ENCODE peak calls at places on chromosomes 1 and 21, in ten cellular contexts. D is prostate gland, O is adrenal gland, G is spleen, H is uterus, M is heart left ventricle, E is breast epithelium, X is IMR-90, F is tibial nerve, Y is esophagus squamous epithelium. Z is an unnamed sample. For H3K36me3, the result is how much of the 10 kb centered on the place peaks cover.

GRCh38 chr1:46558141-46558963 is 6.9 kb upstream of the KNCN start:
- DNase-seq in D (no peak), O (no peak), G (peak), H (no peak), M (no peak), E (no peak), X (no peak), F (no peak), Y (no peak), Z (no peak)

GRCh38 chr1:109369167-109369746 is 28.5 kb downstream of the SORT1 start:
- DNase-seq in D (no peak), O (no peak), G (no peak), H (no peak), M (no peak), E (no peak), X (peak), F (peak), Y (no peak), Z (no peak)

GRCh38 chr1:10898921-10899320 is 102.5 kb upstream of the CASZ1 start:
- DNase-seq in D (no peak), O (no peak), G (no peak), H (no peak), M (no peak), E (no peak), X (no peak), F (no peak), Y (no peak), Z (no peak)

GRCh38 chr1:218494449-218494852 is 149.3 kb downstream of the TGFB2 start:
- DNase-seq in D (no peak), O (no peak), G (no peak), H (no peak), M (no peak), E (peak), X (no peak), F (no peak), Y (no peak), Z (no peak)

GRCh38 chr1:44571712-44572571 is 102.3 kb downstream of the TMEM53 start:
- DNase-seq in D (no peak), O (no peak), G (no peak), H (no peak), M (no peak), E (no peak), X (no peak), F (no peak), Y (no peak), Z (no peak)

GRCh38 chr1:192763756-192764155 is 45.1 kb upstream of the RGS2 start:
- DNase-seq in D (no peak), O (no peak), G (no peak), H (no peak), M (no peak), E (no peak), X (peak), F (no peak), Y (no peak), Z (no peak)

GRCh38 chr1:20153000-20153418 is 13.9 kb downstream of the PLA2G2F start:
- DNase-seq in D (no peak), O (peak), G (no peak), H (no peak), M (no peak), E (peak), X (no peak), F (peak), Y (no peak), Z (peak)

GRCh38 chr1:38741341-38741740 is 118.2 kb downstream of the RRAGC start:
- DNase-seq in D (no peak), O (peak), G (no peak), H (no peak), M (no peak), E (no peak), X (no peak), F (no peak), Y (no peak), Z (no peak)

GRCh38 chr1:206933333-206933945 is 11.7 kb upstream of the FCMR start:
- DNase-seq in D (no peak), O (peak), G (peak), H (no peak), M (peak), E (no peak), X (no peak), F (no peak), Y (no peak), Z (no peak)

GRCh38 chr1:198465201-198466144 is 75.0 kb downstream of the ATP6V1G3 start:
- DNase-seq in D (no peak), O (no peak), G (no peak), H (no peak), M (no peak), E (no peak), X (peak), F (no peak), Y (no peak), Z (no peak)

GRCh38 chr1:39657402-39657801 is 14.5 kb downstream of the NT5C1A start:
- DNase-seq in D (no peak), O (no peak), G (no peak), H (no peak), M (no peak), E (no peak), X (peak), F (no peak), Y (no peak), Z (no peak)

GRCh38 chr1:84037758-84038611 is 39.1 kb upstream of the TTLL7 start:
- DNase-seq in D (no peak), O (no peak), G (no peak), H (no peak), M (no peak), E (no peak), X (no peak), F (no peak), Y (no peak), Z (no peak)

GRCh38 chr1:64042331-64043100 is 160.9 kb upstream of the UBE2U start:
- DNase-seq in D (peak), O (no peak), G (no peak), H (peak), M (peak), E (no peak), X (peak), F (peak), Y (no peak), Z (peak)

GRCh38 chr1:35031103-35031452 is 667 bp downstream of the ZMYM6 start:
- DNase-seq in D (peak), O (peak), G (peak), H (peak), M (peak), E (no peak), X (peak), F (no peak), Y (no peak), Z (no peak)

GRCh38 chr21:39763282-39763970 is 18.4 kb downstream of the IGSF5 start:
- DNase-seq in D (no peak), O (no peak), G (no peak), H (no peak), M (no peak), E (peak), X (no peak), F (no peak), Y (no peak), Z (no peak)

GRCh38 chr1:2941907-2942306 is 79.4 kb upstream of the ACTRT2 start:
- DNase-seq in D (no peak), O (no peak), G (peak), H (no peak), M (no peak), E (no peak), X (no peak), F (no peak), Y (no peak), Z (no peak)

GRCh38 chr1:206766251-206766856 is 4.2 kb upstream of the IL19 start:
- DNase-seq in D (peak), O (peak), G (peak), H (no peak), M (no peak), E (no peak), X (peak), F (peak), Y (no peak), Z (peak)

GRCh38 chr21:41668686-41669532 is 97.9 kb downstream of the RIPK4 start:
- DNase-seq in D (no peak), O (no peak), G (peak), H (no peak), M (no peak), E (no peak), X (no peak), F (no peak), Y (no peak), Z (peak)

GRCh38 chr21:36916718-36917117 is 49.8 kb downstream of the HLCS start:
- DNase-seq in D (no peak), O (no peak), G (no peak), H (no peak), M (no peak), E (no peak), X (no peak), F (no peak), Y (no peak), Z (no peak)

GRCh38 chr1:101846820-101847219 is 149.9 kb downstream of the OLFM3 start:
- DNase-seq in D (no peak), O (no peak), G (no peak), H (no peak), M (no peak), E (no peak), X (no peak), F (no peak), Y (no peak), Z (no peak)

GRCh38 chr1:197884173-197884572 is 18.3 kb upstream of the C1orf53 start:
- DNase-seq in D (no peak), O (no peak), G (no peak), H (no peak), M (no peak), E (no peak), X (no peak), F (no peak), Y (no peak), Z (no peak)

GRCh38 chr1:156691665-156692408 is 13.5 kb downstream of the CRABP2 start:
- DNase-seq in D (no peak), O (no peak), G (no peak), H (no peak), M (no peak), E (no peak), X (peak), F (no peak), Y (no peak), Z (no peak)

GRCh38 chr1:41983451-41983850 is 64.7 kb upstream of the HIVEP3 start:
- DNase-seq in D (no peak), O (no peak), G (no peak), H (no peak), M (no peak), E (no peak), X (no peak), F (no peak), Y (no peak), Z (no peak)

GRCh38 chr1:87048237-87048636 is 133.8 kb downstream of the HS2ST1 start:
- DNase-seq in D (no peak), O (no peak), G (no peak), H (no peak), M (no peak), E (no peak), X (no peak), F (no peak), Y (no peak), Z (no peak)

GRCh38 chr21:24123785-24124184 is 1483.5 kb downstream of the MRPL39 start:
- DNase-seq in D (no peak), O (no peak), G (no peak), H (no peak), M (no peak), E (no peak), X (peak), F (no peak), Y (no peak), Z (no peak)

GRCh38 chr1:159869173-159869572 is 6.7 kb upstream of the VSIG8 start:
- DNase-seq in D (no peak), O (peak), G (no peak), H (no peak), M (no peak), E (no peak), X (peak), F (no peak), Y (no peak), Z (no peak)

GRCh38 chr1:8358241-8358896 is 40.5 kb downstream of the SLC45A1 start:
- DNase-seq in D (no peak), O (no peak), G (no peak), H (peak), M (no peak), E (no peak), X (no peak), F (no peak), Y (no peak), Z (no peak)

GRCh38 chr1:91768786-91769697 is 116.9 kb downstream of the TGFBR3 start:
- DNase-seq in D (no peak), O (no peak), G (no peak), H (no peak), M (no peak), E (no peak), X (peak), F (no peak), Y (no peak), Z (no peak)

GRCh38 chr1:7580923-7581753 is 190.0 kb upstream of the VAMP3 start:
- DNase-seq in D (no peak), O (no peak), G (peak), H (no peak), M (peak), E (no peak), X (no peak), F (no peak), Y (no peak), Z (peak)

GRCh38 chr1:155128755-155129473 is 1.2 kb downstream of the EFNA1 start:
- DNase-seq in D (peak), O (peak), G (peak), H (no peak), M (peak), E (peak), X (no peak), F (no peak), Y (no peak), Z (no peak)
- TF ChIP-seq POLR2A in D (peak), O (peak), G (no peak), H (peak), M (no peak), E (peak), X (no peak), F (no peak), Y (no peak), Z (no peak)

GRCh38 chr1:118827207-118827606 is 160.9 kb downstream of the TBX15 start:
- DNase-seq in D (no peak), O (no peak), G (no peak), H (no peak), M (no peak), E (no peak), X (no peak), F (no peak), Y (no peak), Z (no peak)

GRCh38 chr1:118825619-118826018 is 162.5 kb downstream of the TBX15 start:
- DNase-seq in D (no peak), O (no peak), G (no peak), H (no peak), M (no peak), E (no peak), X (no peak), F (no peak), Y (no peak), Z (no peak)

GRCh38 chr1:118821801-118822200 is 166.3 kb downstream of the TBX15 start:
- DNase-seq in D (no peak), O (no peak), G (no peak), H (no peak), M (no peak), E (no peak), X (no peak), F (peak), Y (no peak), Z (no peak)

GRCh38 chr1:118826669-118827068 is 161.5 kb downstream of the TBX15 start:
- DNase-seq in D (no peak), O (no peak), G (no peak), H (no peak), M (no peak), E (no peak), X (no peak), F (no peak), Y (no peak), Z (no peak)
- H3K36me3 ChIP-seq in D (under half), O (under half), G (under half), H (under half), M (under half), E (under half), X (under half), F (under half), Y (under half), Z (under half)

GRCh38 chr1:174971902-174972301 is 27.8 kb upstream of the CACYBP start:
- DNase-seq in D (no peak), O (no peak), G (no peak), H (no peak), M (no peak), E (no peak), X (no peak), F (no peak), Y (no peak), Z (no peak)
- H3K27ac ChIP-seq in D (no peak), O (no peak), G (peak), H (no peak), M (no peak), E (peak), X (no peak), F (peak), Y (peak), Z (peak)

GRCh38 chr1:1755426-1755825 is 22.8 kb downstream of the NADK start:
- DNase-seq in D (no peak), O (no peak), G (peak), H (no peak), M (no peak), E (no peak), X (no peak), F (no peak), Y (no peak), Z (no peak)

GRCh38 chr1:1754051-1754815 is 24.0 kb downstream of the NADK start:
- DNase-seq in D (no peak), O (no peak), G (peak), H (no peak), M (no peak), E (no peak), X (no peak), F (no peak), Y (no peak), Z (no peak)

GRCh38 chr1:1752190-1752589 is 26.1 kb downstream of the NADK start:
- DNase-seq in D (no peak), O (no peak), G (peak), H (no peak), M (no peak), E (no peak), X (no peak), F (no peak), Y (no peak), Z (no peak)

GRCh38 chr1:1753607-1754005 is 24.7 kb downstream of the NADK start:
- DNase-seq in D (no peak), O (no peak), G (peak), H (no peak), M (no peak), E (no peak), X (no peak), F (no peak), Y (no peak), Z (no peak)

GRCh38 chr1:1752671-1753606 is 25.3 kb downstream of the NADK start:
- DNase-seq in D (no peak), O (no peak), G (peak), H (no peak), M (no peak), E (no peak), X (no peak), F (no peak), Y (no peak), Z (no peak)
- TF ChIP-seq POLR2A in D (no peak), O (no peak), G (no peak), H (no peak), M (no peak), E (no peak), X (no peak), F (no peak), Y (no peak), Z (no peak)

DNA sequence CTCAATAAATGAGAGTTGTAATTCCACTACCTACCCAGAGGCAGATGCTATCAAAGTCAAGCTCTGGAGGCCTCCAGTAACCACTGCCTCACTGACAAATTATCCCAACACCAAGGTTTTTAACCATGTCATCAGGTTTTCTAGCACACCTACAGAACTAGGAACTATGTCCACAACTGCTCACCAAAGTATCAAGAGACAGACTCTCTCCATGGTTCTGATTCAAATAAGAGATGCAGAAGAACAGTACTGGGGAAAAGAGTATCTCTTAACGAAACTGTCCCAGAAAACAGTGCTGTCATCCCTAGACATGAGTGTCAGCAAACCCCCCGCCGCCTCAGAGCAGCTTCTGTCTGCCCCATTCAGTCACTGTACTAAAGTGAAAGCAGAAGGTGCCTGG is 301.7 kb downstream of the OMA1 start:
- DNase-seq in D (no peak), O (no peak), G (no peak), H (no peak), M (no peak), E (no peak), X (no peak), F (no peak), Y (no peak), Z (no peak)
- H3K36me3 ChIP-seq in D (under half), O (under half), G (under half), H (under half), M (under half), E (under half), X (under half), F (under half), Y (under half), Z (under half)